ENCODE peak calls at places on chromosomes 4 and X, in five cellular contexts. A is heart left ventricle, W is heart right ventricle, H is GM23248, X is psoas muscle. Y is an unnamed sample.

GRCh38 chrX:46876901-46877300 is 35.3 kb upstream of the JADE3 start:
- DNase-seq in A (no peak), W (no peak), H (no peak), X (no peak), Y (no peak)

GRCh38 chrX:100895365-100896075 is 21.4 kb upstream of the NOX1 start:
- DNase-seq in A (no peak), W (peak; percentile 2), H (peak; percentile 55), X (no peak), Y (no peak)

GRCh38 chr4:130028552-130028951 is 932.6 kb downstream of the C4orf33 start:
- DNase-seq in A (no peak), W (no peak), H (no peak), X (no peak), Y (no peak)

GRCh38 chr4:118941799-118942198 is 53.1 kb downstream of the SYNPO2 start:
- DNase-seq in A (no peak), W (no peak), H (no peak), X (no peak), Y (no peak)

GRCh38 chrX:106707771-106708454 is 18.6 kb upstream of the RNF128 start:
- DNase-seq in A (no peak), W (no peak), H (peak; percentile 91), X (no peak), Y (no peak)

GRCh38 chrX:119669424-119670037 is 23.4 kb downstream of the SEPTIN6 start:
- DNase-seq in A (no peak), W (peak; percentile 42), H (peak; percentile 3), X (no peak), Y (no peak)

GRCh38 chr4:82780398-82781231 is 18.0 kb downstream of the SCD5 start:
- DNase-seq in A (peak; percentile 83), W (peak; percentile 85), H (peak; percentile 45), X (peak; percentile 80), Y (peak; percentile 65)

GRCh38 chrX:41457618-41458192 is 10.6 kb downstream of the NYX start:
- DNase-seq in A (no peak), W (no peak), H (peak; percentile 5), X (no peak), Y (no peak)

GRCh38 chr4:108592674-108592986 is 27.7 kb upstream of the RPL34 start:
- DNase-seq in A (no peak), W (no peak), H (no peak), X (no peak), Y (no peak)

GRCh38 chrX:37423864-37424569 is 74.9 kb downstream of the PRRG1 start:
- DNase-seq in A (no peak), W (no peak), H (no peak), X (no peak), Y (no peak)

GRCh38 chr4:80231180-80231579 is 33.9 kb downstream of the PRDM8 start:
- DNase-seq in A (no peak), W (no peak), H (no peak), X (no peak), Y (no peak)

GRCh38 chrX:87337267-87337666 is 180.3 kb upstream of the KLHL4 start:
- DNase-seq in A (no peak), W (no peak), H (no peak), X (no peak), Y (no peak)

GRCh38 chrX:104330966-104331365 is 76.2 kb upstream of the ESX1 start:
- DNase-seq in A (no peak), W (no peak), H (peak; percentile 71), X (no peak), Y (no peak)

GRCh38 chr4:153217440-153217839 is 13.2 kb downstream of the TRIM2 start:
- DNase-seq in A (no peak), W (no peak), H (peak; percentile 65), X (no peak), Y (no peak)

GRCh38 chrX:47573334-47574095 is 8.7 kb upstream of the TIMP1 start:
- DNase-seq in A (peak; percentile 68), W (peak; percentile 58), H (peak; percentile 66), X (no peak), Y (no peak)

GRCh38 chrX:93673869-93674271 is at the start of gene FAM133A:
- DNase-seq in A (no peak), W (peak; percentile 3), H (peak; percentile 76), X (no peak), Y (no peak)

GRCh38 chr4:24736066-24736465 is 59.3 kb upstream of the SOD3 start:
- DNase-seq in A (no peak), W (no peak), H (peak; percentile 42), X (no peak), Y (no peak)

GRCh38 chr4:37653601-37654000 is 32.6 kb downstream of the RELL1 start:
- DNase-seq in A (no peak), W (no peak), H (peak; percentile 21), X (no peak), Y (no peak)

GRCh38 chr4:3673716-3674478 is 92.3 kb upstream of the ADRA2C start:
- DNase-seq in A (peak; percentile 29), W (no peak), H (no peak), X (peak; percentile 21), Y (peak; percentile 56)

GRCh38 chr4:154490589-154491340 is 834 bp downstream of the DCHS2 start:
- DNase-seq in A (peak; percentile 66), W (no peak), H (peak; percentile 6), X (peak; percentile 53), Y (peak; percentile 77)

GRCh38 chr4:133865606-133866327 is 335.8 kb downstream of the PABPC4L start:
- DNase-seq in A (no peak), W (no peak), H (peak; percentile 92), X (no peak), Y (no peak)

GRCh38 chr4:7649741-7650531 is 215.2 kb upstream of the PSAPL1 start:
- DNase-seq in A (no peak), W (no peak), H (peak; percentile 84), X (peak; percentile 58), Y (peak; percentile 53)

GRCh38 chr4:77002321-77002720 is 52.8 kb downstream of the SEPTIN11 start:
- DNase-seq in A (no peak), W (no peak), H (no peak), X (no peak), Y (no peak)

GRCh38 chr4:13108096-13108495 is 376.0 kb downstream of the RAB28 start:
- DNase-seq in A (no peak), W (no peak), H (peak; percentile 11), X (no peak), Y (no peak)

GRCh38 chr4:26083987-26084386 is 170.0 kb downstream of the SMIM20 start:
- DNase-seq in A (no peak), W (no peak), H (peak; percentile 91), X (peak; percentile 59), Y (no peak)

DNA sequence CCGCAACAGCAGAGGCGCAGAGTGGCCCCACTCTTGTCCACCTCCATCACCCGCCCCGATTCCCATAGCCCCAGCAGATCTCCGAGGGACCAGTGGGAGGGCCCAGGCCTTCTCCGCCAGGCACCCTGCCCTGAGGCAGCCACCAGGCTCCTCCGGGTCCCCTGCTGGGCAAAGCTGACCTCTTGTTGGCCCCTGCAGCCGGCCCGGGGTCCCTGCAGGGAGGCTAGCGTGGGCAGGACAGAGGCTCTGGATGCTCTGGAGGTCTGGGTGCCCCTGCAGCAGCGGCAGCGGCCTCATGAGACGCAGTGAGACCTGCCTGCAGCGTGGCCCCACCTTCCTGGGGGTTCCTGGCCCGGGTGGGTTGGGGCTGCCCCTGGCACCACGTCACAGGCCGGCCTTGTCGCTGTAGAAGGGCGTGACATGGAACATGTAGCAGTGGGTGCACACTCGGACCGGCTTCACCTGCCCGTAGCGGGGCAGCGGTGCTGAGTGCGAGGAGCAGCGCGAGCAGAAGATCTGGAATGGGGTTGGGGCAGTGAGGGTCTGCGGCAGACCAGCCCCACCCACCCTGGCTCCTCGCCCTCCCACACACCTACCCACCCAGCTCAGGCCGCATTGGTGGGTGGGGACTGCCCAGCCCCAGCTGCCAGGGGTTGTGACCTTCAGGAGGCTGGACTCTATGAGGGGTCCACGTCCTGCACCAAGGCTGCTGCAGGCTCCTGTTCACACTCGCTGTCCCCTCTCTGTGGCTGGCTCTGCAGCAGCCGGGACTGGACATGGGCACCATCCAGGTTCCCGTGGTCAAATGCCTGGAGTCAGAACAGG is 8.6 kb upstream of the MXD4 start:
- DNase-seq in A (peak; percentile 60), W (no peak), H (no peak), X (no peak), Y (peak; percentile 78)
- H3K27ac ChIP-seq in A (no peak overlapping the region), W (no peak overlapping the region), H (no peak overlapping the region), X (peak overlapping the region; percentile 83), Y (no peak overlapping the region)

DNA sequence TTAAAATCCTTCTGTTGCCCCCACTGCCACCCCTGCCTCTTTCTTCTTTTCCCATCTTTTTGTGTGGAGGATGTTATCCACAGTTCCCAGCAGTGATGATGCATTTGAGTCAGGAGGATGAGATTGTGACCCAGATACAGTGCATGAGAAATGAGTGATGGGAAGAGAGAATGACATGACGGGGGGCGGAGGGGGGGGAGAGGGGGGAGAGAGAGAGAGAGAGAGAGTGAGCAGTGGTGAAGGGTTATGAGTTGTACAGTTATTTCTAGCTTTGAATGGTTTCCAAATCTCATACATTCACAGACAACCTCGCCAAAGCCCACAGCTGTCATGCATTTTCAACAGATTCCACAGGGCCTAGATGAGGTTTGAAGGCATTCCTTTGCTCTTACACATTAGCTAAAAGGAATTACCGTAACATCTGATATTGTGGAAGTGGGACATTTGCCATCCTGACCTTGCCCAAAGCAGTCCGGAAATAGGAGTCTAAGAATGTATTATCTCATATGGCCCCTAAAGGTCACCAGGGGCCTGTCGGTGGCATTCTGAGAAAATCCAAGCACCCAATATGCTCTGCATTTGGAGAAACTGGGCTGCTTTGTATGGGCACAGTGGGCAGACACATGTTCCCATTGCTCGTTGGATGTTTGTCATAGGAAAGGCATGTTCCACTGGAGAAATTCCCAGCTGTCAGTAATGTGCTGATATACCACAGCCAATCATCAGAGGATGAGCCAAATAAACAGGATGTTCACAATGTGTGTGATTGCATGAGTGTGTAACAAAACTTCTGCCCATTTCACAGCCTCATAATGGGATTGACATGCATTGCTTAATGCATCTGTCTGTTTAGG is 435.8 kb downstream of the SPRY1 start:
- DNase-seq in A (peak; percentile 39), W (peak; percentile 84), H (peak; percentile 97), X (peak; percentile 82), Y (peak; percentile 45)
- H3K27ac ChIP-seq in A (peak overlapping the region; percentile 98), W (peak overlapping the region; percentile 94), H (peak overlapping the region; percentile 84), X (peak overlapping the region; percentile 93), Y (peak overlapping the region; percentile 38)

GRCh38 chr4:71648923-71649322 is 135.0 kb downstream of the GC start:
- DNase-seq in A (no peak), W (no peak), H (no peak), X (no peak), Y (no peak)

GRCh38 chr4:71648448-71648847 is 135.4 kb downstream of the GC start:
- DNase-seq in A (no peak), W (no peak), H (no peak), X (no peak), Y (no peak)
- H3K27ac ChIP-seq in A (no peak overlapping the region), W (no peak overlapping the region), H (no peak overlapping the region), X (no peak overlapping the region), Y (no peak overlapping the region)

GRCh38 chr4:16819652-16820051 is 78.8 kb downstream of the LDB2 start:
- DNase-seq in A (no peak), W (no peak), H (no peak), X (no peak), Y (no peak)

GRCh38 chr4:16820304-16820703 is 78.1 kb downstream of the LDB2 start:
- DNase-seq in A (no peak), W (peak; percentile 45), H (no peak), X (no peak), Y (no peak)

GRCh38 chr4:16812041-16812440 is 86.4 kb downstream of the LDB2 start:
- DNase-seq in A (no peak), W (no peak), H (no peak), X (no peak), Y (no peak)

DNA sequence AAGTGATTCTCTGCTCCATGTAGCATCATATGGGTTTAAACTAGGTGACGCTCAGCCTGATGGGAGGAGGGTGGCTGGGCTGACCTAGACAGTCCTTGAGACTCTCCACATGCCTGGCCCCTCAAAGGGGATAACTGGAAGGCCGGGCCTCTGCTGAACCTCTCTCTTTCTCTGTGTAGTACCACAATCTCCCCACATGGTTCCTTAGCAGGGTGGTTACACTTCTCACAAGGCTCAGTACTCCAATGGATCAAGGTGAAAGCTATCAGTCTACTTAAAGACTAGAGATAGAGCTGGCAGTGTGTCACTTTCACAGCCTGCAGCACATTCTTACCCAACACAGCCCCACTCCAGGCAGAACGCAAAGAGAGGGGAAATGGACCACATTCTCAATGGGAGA is 80.4 kb downstream of the LDB2 start:
- DNase-seq in A (no peak), W (no peak), H (no peak), X (no peak), Y (no peak)
- H3K27ac ChIP-seq in A (no peak overlapping the region), W (peak overlapping the region; percentile 76), H (no peak overlapping the region), X (no peak overlapping the region), Y (no peak overlapping the region)

Y was measured in left lung.